ENCODE peak calls at places on chromosome 1, in eight cellular contexts. E, W, M, F, Q, C, H and K are unnamed samples.

GRCh38 chr1:47935163-47935562 is 62.0 kb downstream of the TRABD2B start:
- DNase-seq in E (no peak), W (no peak), M (no peak), F (no peak), Q (no peak), C (no peak), H (no peak), K (no peak)

GRCh38 chr1:222392571-222392970 is 155.3 kb downstream of the HHIPL2 start:
- DNase-seq in E (no peak), W (no peak), M (no peak), F (no peak), Q (no peak), C (no peak), H (no peak), K (no peak)

GRCh38 chr1:112833806-112834205 is 118.7 kb upstream of the PPM1J start:
- DNase-seq in E (peak), W (no peak), M (no peak), F (no peak), Q (no peak), C (no peak), H (no peak), K (no peak)

GRCh38 chr1:206717237-206717989 is 32.7 kb downstream of the MAPKAPK2 start:
- DNase-seq in E (no peak), W (peak), M (no peak), F (no peak), Q (no peak), C (no peak), H (no peak), K (peak)

GRCh38 chr1:201999625-202000238 is 10.7 kb upstream of the ELF3 start:
- DNase-seq in E (peak), W (peak), M (no peak), F (peak), Q (no peak), C (no peak), H (no peak), K (peak)

GRCh38 chr1:53678507-53678906 is 60.5 kb downstream of the GLIS1 start:
- DNase-seq in E (no peak), W (peak), M (no peak), F (no peak), Q (no peak), C (no peak), H (no peak), K (no peak)

GRCh38 chr1:61674221-61674620 is 50.7 kb downstream of the TM2D1 start:
- DNase-seq in E (peak), W (no peak), M (no peak), F (no peak), Q (no peak), C (no peak), H (no peak), K (no peak)

GRCh38 chr1:245060684-245061374 is 94.0 kb upstream of the KIF26B start:
- DNase-seq in E (no peak), W (no peak), M (no peak), F (no peak), Q (no peak), C (no peak), H (no peak), K (no peak)

GRCh38 chr1:8077120-8077573 is 51.0 kb upstream of the ERRFI1 start:
- DNase-seq in E (peak), W (no peak), M (peak), F (no peak), Q (no peak), C (peak), H (peak), K (peak)

GRCh38 chr1:214123061-214123784 is 135.4 kb downstream of the PROX1 start:
- DNase-seq in E (peak), W (peak), M (peak), F (peak), Q (no peak), C (peak), H (no peak), K (peak)

GRCh38 chr1:15090373-15090772 is 63.2 kb upstream of the TMEM51 start:
- DNase-seq in E (peak), W (no peak), M (no peak), F (peak), Q (no peak), C (no peak), H (no peak), K (no peak)

GRCh38 chr1:11882814-11883538 is 24.2 kb upstream of the NPPB start:
- DNase-seq in E (no peak), W (peak), M (no peak), F (no peak), Q (no peak), C (no peak), H (no peak), K (peak)

GRCh38 chr1:51636765-51637522 is 20.1 kb downstream of the OSBPL9 start:
- DNase-seq in E (peak), W (no peak), M (peak), F (no peak), Q (no peak), C (peak), H (peak), K (no peak)

GRCh38 chr1:59880735-59881134 is 45.8 kb downstream of the CYP2J2 start:
- DNase-seq in E (no peak), W (no peak), M (no peak), F (no peak), Q (no peak), C (no peak), H (no peak), K (no peak)

GRCh38 chr1:32770221-32770731 is 46.9 kb downstream of the YARS1 start:
- DNase-seq in E (no peak), W (no peak), M (no peak), F (no peak), Q (no peak), C (no peak), H (no peak), K (no peak)